ENCODE peak calls at places on chromosomes 11 and 22, in five cellular contexts. One of them, this sample, is unnamed.

GRCh38 chr11:17406082-17406817 is 17.8 kb upstream of the KCNJ11 start:
- DNase-seq in dorsolateral prefrontal cortex: no peak
- DNase-seq in globus pallidus: no peak
- DNase-seq in WTC11: no peak
- DNase-seq in GM10248: no peak
- DNase-seq in this sample: no peak

GRCh38 chr11:90867416-90867815 is 644.6 kb upstream of the CHORDC1 start:
- DNase-seq in GM10248: no peak
- DNase-seq in dorsolateral prefrontal cortex: no peak
- DNase-seq in WTC11: no peak
- DNase-seq in globus pallidus: no peak
- DNase-seq in this sample: no peak

GRCh38 chr11:134837166-134837886 is 425.3 kb upstream of the B3GAT1 start:
- DNase-seq in WTC11: no peak
- DNase-seq in globus pallidus: no peak
- DNase-seq in dorsolateral prefrontal cortex: no peak
- DNase-seq in GM10248: peak; percentile 47
- DNase-seq in this sample: no peak

GRCh38 chr22:39559456-39560105 is 11.0 kb upstream of the CACNA1I start:
- DNase-seq in dorsolateral prefrontal cortex: no peak
- DNase-seq in WTC11: peak; percentile 82
- DNase-seq in GM10248: peak; percentile 51
- DNase-seq in globus pallidus: no peak
- DNase-seq in this sample: peak; percentile 42

GRCh38 chr11:65615950-65616574 is 486 bp downstream of the PCNX3 start:
- DNase-seq in GM10248: peak; percentile 70
- DNase-seq in globus pallidus: no peak
- DNase-seq in dorsolateral prefrontal cortex: no peak
- DNase-seq in WTC11: peak; percentile 64
- DNase-seq in this sample: peak; percentile 46

GRCh38 chr22:37599161-37599560 is 9.5 kb upstream of the GGA1 start:
- DNase-seq in dorsolateral prefrontal cortex: peak; percentile 12
- DNase-seq in globus pallidus: peak; percentile 33
- DNase-seq in GM10248: no peak
- DNase-seq in WTC11: no peak
- DNase-seq in this sample: no peak

GRCh38 chr22:36073476-36073875 is 44.9 kb upstream of the RBFOX2 start:
- DNase-seq in dorsolateral prefrontal cortex: no peak
- DNase-seq in GM10248: no peak
- DNase-seq in WTC11: no peak
- DNase-seq in globus pallidus: no peak
- DNase-seq in this sample: no peak

GRCh38 chr11:65576867-65577755 is 1.3 kb downstream of the EHBP1L1 start:
- DNase-seq in dorsolateral prefrontal cortex: no peak
- DNase-seq in WTC11: no peak
- DNase-seq in globus pallidus: no peak
- DNase-seq in GM10248: no peak
- DNase-seq in this sample: no peak

GRCh38 chr11:120744016-120744994 is 232.8 kb downstream of the GRIK4 start:
- DNase-seq in dorsolateral prefrontal cortex: no peak
- DNase-seq in globus pallidus: no peak
- DNase-seq in GM10248: peak; percentile 1
- DNase-seq in WTC11: no peak
- DNase-seq in this sample: peak; percentile 30

GRCh38 chr11:36057372-36058045 is 113.6 kb downstream of the LDLRAD3 start:
- DNase-seq in dorsolateral prefrontal cortex: no peak
- DNase-seq in GM10248: no peak
- DNase-seq in globus pallidus: no peak
- DNase-seq in WTC11: no peak
- DNase-seq in this sample: no peak

GRCh38 chr22:49532831-49533802 is 294.6 kb downstream of the BRD1 start:
- DNase-seq in globus pallidus: no peak
- DNase-seq in GM10248: no peak
- DNase-seq in WTC11: peak; percentile 3
- DNase-seq in dorsolateral prefrontal cortex: no peak
- DNase-seq in this sample: no peak

GRCh38 chr11:120058931-120059330 is 79.0 kb downstream of the TRIM29 start:
- DNase-seq in dorsolateral prefrontal cortex: no peak
- DNase-seq in GM10248: no peak
- DNase-seq in WTC11: no peak
- DNase-seq in globus pallidus: no peak
- DNase-seq in this sample: no peak

GRCh38 chr22:50581031-50581949 is 1.4 kb downstream of the CHKB start:
- DNase-seq in dorsolateral prefrontal cortex: no peak
- DNase-seq in GM10248: no peak
- DNase-seq in globus pallidus: no peak
- DNase-seq in WTC11: no peak
- DNase-seq in this sample: no peak

GRCh38 chr11:62054484-62055121 is 69.2 kb upstream of the INCENP start:
- DNase-seq in globus pallidus: peak; percentile 7
- DNase-seq in WTC11: peak; percentile 14
- DNase-seq in dorsolateral prefrontal cortex: no peak
- DNase-seq in GM10248: no peak
- DNase-seq in this sample: peak; percentile 5

GRCh38 chr11:86240164-86240563 is 4.4 kb upstream of the EED start:
- DNase-seq in GM10248: no peak
- DNase-seq in globus pallidus: no peak
- DNase-seq in WTC11: no peak
- DNase-seq in dorsolateral prefrontal cortex: no peak
- DNase-seq in this sample: no peak

GRCh38 chr11:10125522-10126133 is 168.4 kb downstream of the SBF2 start:
- DNase-seq in dorsolateral prefrontal cortex: no peak
- DNase-seq in globus pallidus: no peak
- DNase-seq in WTC11: no peak
- DNase-seq in GM10248: no peak
- DNase-seq in this sample: no peak

GRCh38 chr11:63683133-63683991 is 2.1 kb downstream of the RTN3 start:
- DNase-seq in WTC11: no peak
- DNase-seq in GM10248: no peak
- DNase-seq in globus pallidus: peak; percentile 52
- DNase-seq in dorsolateral prefrontal cortex: no peak
- DNase-seq in this sample: no peak

GRCh38 chr11:130390071-130390758 is 38.2 kb downstream of the ADAMTS8 start:
- DNase-seq in WTC11: no peak
- DNase-seq in GM10248: no peak
- DNase-seq in globus pallidus: peak; percentile 84
- DNase-seq in dorsolateral prefrontal cortex: peak; percentile 84
- DNase-seq in this sample: no peak

GRCh38 chr11:7512525-7513209 is 1.1 kb upstream of the PPFIBP2 start:
- DNase-seq in GM10248: peak; percentile 86
- DNase-seq in WTC11: peak; percentile 18
- DNase-seq in dorsolateral prefrontal cortex: peak; percentile 51
- DNase-seq in globus pallidus: peak; percentile 76
- DNase-seq in this sample: peak; percentile 15

GRCh38 chr11:72704028-72704782 is 30.0 kb upstream of the PDE2A start:
- DNase-seq in dorsolateral prefrontal cortex: no peak
- DNase-seq in GM10248: no peak
- DNase-seq in WTC11: no peak
- DNase-seq in globus pallidus: no peak
- DNase-seq in this sample: no peak

GRCh38 chr22:36196254-36197064 is 5.2 kb downstream of the APOL4 start:
- DNase-seq in globus pallidus: no peak
- DNase-seq in dorsolateral prefrontal cortex: no peak
- DNase-seq in WTC11: no peak
- DNase-seq in GM10248: no peak
- DNase-seq in this sample: no peak

GRCh38 chr22:35140879-35141745 is 75.2 kb downstream of the ISX start:
- DNase-seq in globus pallidus: no peak
- DNase-seq in dorsolateral prefrontal cortex: no peak
- DNase-seq in WTC11: peak; percentile 81
- DNase-seq in GM10248: peak; percentile 63
- DNase-seq in this sample: peak; percentile 26

GRCh38 chr11:69371731-69372588 is 78.0 kb downstream of the MYEOV start:
- DNase-seq in WTC11: no peak
- DNase-seq in globus pallidus: no peak
- DNase-seq in dorsolateral prefrontal cortex: no peak
- DNase-seq in GM10248: no peak
- DNase-seq in this sample: no peak

GRCh38 chr11:102229510-102230119 is 87.7 kb upstream of the BIRC3 start:
- DNase-seq in WTC11: no peak
- DNase-seq in globus pallidus: no peak
- DNase-seq in dorsolateral prefrontal cortex: no peak
- DNase-seq in GM10248: no peak
- DNase-seq in this sample: no peak

This sample was measured in BE2C.